ENCODE peak calls at places on chromosome 1, in nine cellular contexts. One of them, this sample, is unnamed.

GRCh38 chr1:151255381-151255780 is 847 bp downstream of the PSMD4 start:
- DNase-seq in choroid plexus epithelial cell: peak; percentile 42
- DNase-seq in adrenal gland: no peak
- DNase-seq in OCI-LY7: peak; percentile 36
- DNase-seq in GM06990: no peak
- DNase-seq in activated CD8-positive, alpha-beta T cell treated with anti-CD3 and anti-CD28 coated beads for 36 hours: no peak
- DNase-seq in Calu3: no peak
- DNase-seq in RWPE1: no peak
- DNase-seq in uterus: no peak
- DNase-seq in this sample: no peak

GRCh38 chr1:32172621-32173245 is 6.7 kb upstream of the TXLNA start:
- DNase-seq in choroid plexus epithelial cell: peak; percentile 36
- DNase-seq in adrenal gland: no peak
- DNase-seq in OCI-LY7: peak; percentile 43
- DNase-seq in GM06990: no peak
- DNase-seq in activated CD8-positive, alpha-beta T cell treated with anti-CD3 and anti-CD28 coated beads for 36 hours: no peak
- DNase-seq in Calu3: no peak
- DNase-seq in RWPE1: peak; percentile 44
- DNase-seq in uterus: no peak
- DNase-seq in this sample: no peak

GRCh38 chr1:111878649-111879048 is 110.8 kb downstream of the KCND3 start:
- DNase-seq in choroid plexus epithelial cell: no peak
- DNase-seq in adrenal gland: no peak
- DNase-seq in OCI-LY7: no peak
- DNase-seq in GM06990: no peak
- DNase-seq in activated CD8-positive, alpha-beta T cell treated with anti-CD3 and anti-CD28 coated beads for 36 hours: no peak
- DNase-seq in Calu3: no peak
- DNase-seq in RWPE1: no peak
- DNase-seq in uterus: no peak
- DNase-seq in this sample: no peak

GRCh38 chr1:75985827-75986226 is 53.6 kb upstream of the ASB17 start:
- DNase-seq in choroid plexus epithelial cell: peak; percentile 86
- DNase-seq in adrenal gland: no peak
- DNase-seq in OCI-LY7: no peak
- DNase-seq in GM06990: peak; percentile 80
- DNase-seq in activated CD8-positive, alpha-beta T cell treated with anti-CD3 and anti-CD28 coated beads for 36 hours: no peak
- DNase-seq in Calu3: no peak
- DNase-seq in RWPE1: peak; percentile 33
- DNase-seq in uterus: no peak
- DNase-seq in this sample: no peak

GRCh38 chr1:46289976-46290375 is 13.4 kb downstream of the LRRC41 start:
- DNase-seq in choroid plexus epithelial cell: no peak
- DNase-seq in adrenal gland: no peak
- DNase-seq in OCI-LY7: no peak
- DNase-seq in GM06990: no peak
- DNase-seq in activated CD8-positive, alpha-beta T cell treated with anti-CD3 and anti-CD28 coated beads for 36 hours: no peak
- DNase-seq in Calu3: no peak
- DNase-seq in RWPE1: no peak
- DNase-seq in uterus: no peak
- DNase-seq in this sample: no peak

GRCh38 chr1:184283999-184284398 is 102.8 kb upstream of the C1orf21 start:
- DNase-seq in choroid plexus epithelial cell: peak; percentile 92
- DNase-seq in adrenal gland: no peak
- DNase-seq in OCI-LY7: no peak
- DNase-seq in GM06990: no peak
- DNase-seq in activated CD8-positive, alpha-beta T cell treated with anti-CD3 and anti-CD28 coated beads for 36 hours: no peak
- DNase-seq in Calu3: no peak
- DNase-seq in RWPE1: no peak
- DNase-seq in uterus: no peak
- DNase-seq in this sample: no peak

GRCh38 chr1:201214461-201214860 is 23.8 kb downstream of the IGFN1 start:
- DNase-seq in choroid plexus epithelial cell: no peak
- DNase-seq in adrenal gland: no peak
- DNase-seq in OCI-LY7: no peak
- DNase-seq in GM06990: no peak
- DNase-seq in activated CD8-positive, alpha-beta T cell treated with anti-CD3 and anti-CD28 coated beads for 36 hours: peak; percentile 14
- DNase-seq in Calu3: no peak
- DNase-seq in RWPE1: no peak
- DNase-seq in uterus: no peak
- DNase-seq in this sample: no peak

GRCh38 chr1:225425211-225425786 is 2.5 kb downstream of the LBR start:
- DNase-seq in choroid plexus epithelial cell: peak; percentile 15
- DNase-seq in adrenal gland: no peak
- DNase-seq in OCI-LY7: peak; percentile 31
- DNase-seq in GM06990: no peak
- DNase-seq in activated CD8-positive, alpha-beta T cell treated with anti-CD3 and anti-CD28 coated beads for 36 hours: no peak
- DNase-seq in Calu3: peak; percentile 43
- DNase-seq in RWPE1: peak; percentile 88
- DNase-seq in uterus: no peak
- DNase-seq in this sample: no peak

GRCh38 chr1:86207323-86207722 is 50.8 kb upstream of the COL24A1 start:
- DNase-seq in choroid plexus epithelial cell: peak; percentile 55
- DNase-seq in adrenal gland: no peak
- DNase-seq in OCI-LY7: no peak
- DNase-seq in GM06990: no peak
- DNase-seq in activated CD8-positive, alpha-beta T cell treated with anti-CD3 and anti-CD28 coated beads for 36 hours: no peak
- DNase-seq in Calu3: peak; percentile 63
- DNase-seq in RWPE1: peak; percentile 36
- DNase-seq in uterus: no peak
- DNase-seq in this sample: no peak

GRCh38 chr1:244231572-244232315 is 180.7 kb downstream of the ZBTB18 start:
- DNase-seq in choroid plexus epithelial cell: peak; percentile 57
- DNase-seq in adrenal gland: no peak
- DNase-seq in OCI-LY7: no peak
- DNase-seq in GM06990: no peak
- DNase-seq in activated CD8-positive, alpha-beta T cell treated with anti-CD3 and anti-CD28 coated beads for 36 hours: no peak
- DNase-seq in Calu3: peak; percentile 41
- DNase-seq in RWPE1: no peak
- DNase-seq in uterus: no peak
- DNase-seq in this sample: no peak

GRCh38 chr1:156923565-156924477 is 3.4 kb downstream of the LRRC71 start:
- DNase-seq in choroid plexus epithelial cell: no peak
- DNase-seq in adrenal gland: no peak
- DNase-seq in OCI-LY7: no peak
- DNase-seq in GM06990: no peak
- DNase-seq in activated CD8-positive, alpha-beta T cell treated with anti-CD3 and anti-CD28 coated beads for 36 hours: no peak
- DNase-seq in Calu3: no peak
- DNase-seq in RWPE1: no peak
- DNase-seq in uterus: no peak
- DNase-seq in this sample: no peak

GRCh38 chr1:204322329-204322868 is 37.3 kb downstream of the PLEKHA6 start:
- DNase-seq in choroid plexus epithelial cell: no peak
- DNase-seq in adrenal gland: no peak
- DNase-seq in OCI-LY7: no peak
- DNase-seq in GM06990: no peak
- DNase-seq in activated CD8-positive, alpha-beta T cell treated with anti-CD3 and anti-CD28 coated beads for 36 hours: no peak
- DNase-seq in Calu3: no peak
- DNase-seq in RWPE1: no peak
- DNase-seq in uterus: no peak
- DNase-seq in this sample: no peak

GRCh38 chr1:226643701-226644540 is 95.2 kb downstream of the ITPKB start:
- DNase-seq in choroid plexus epithelial cell: no peak
- DNase-seq in adrenal gland: no peak
- DNase-seq in OCI-LY7: peak; percentile 72
- DNase-seq in GM06990: peak; percentile 76
- DNase-seq in activated CD8-positive, alpha-beta T cell treated with anti-CD3 and anti-CD28 coated beads for 36 hours: peak; percentile 88
- DNase-seq in Calu3: no peak
- DNase-seq in RWPE1: no peak
- DNase-seq in uterus: peak; percentile 16
- DNase-seq in this sample: no peak

GRCh38 chr1:168947039-168947438 is 159.5 kb upstream of the ATP1B1 start:
- DNase-seq in choroid plexus epithelial cell: no peak
- DNase-seq in adrenal gland: no peak
- DNase-seq in OCI-LY7: no peak
- DNase-seq in GM06990: no peak
- DNase-seq in activated CD8-positive, alpha-beta T cell treated with anti-CD3 and anti-CD28 coated beads for 36 hours: no peak
- DNase-seq in Calu3: no peak
- DNase-seq in RWPE1: no peak
- DNase-seq in uterus: no peak
- DNase-seq in this sample: no peak

GRCh38 chr1:65717815-65718454 is 74.8 kb upstream of the PDE4B start:
- DNase-seq in choroid plexus epithelial cell: peak; percentile 80
- DNase-seq in adrenal gland: no peak
- DNase-seq in OCI-LY7: no peak
- DNase-seq in GM06990: no peak
- DNase-seq in activated CD8-positive, alpha-beta T cell treated with anti-CD3 and anti-CD28 coated beads for 36 hours: peak; percentile 34
- DNase-seq in Calu3: peak; percentile 21
- DNase-seq in RWPE1: no peak
- DNase-seq in uterus: no peak
- DNase-seq in this sample: no peak
- TF ChIP-seq CTCF in choroid plexus epithelial cell: peak; percentile 58
- TF ChIP-seq CTCF in adrenal gland: no peak
- TF ChIP-seq CTCF in OCI-LY7: no peak
- TF ChIP-seq CTCF in GM06990: peak; percentile 8
- TF ChIP-seq CTCF in activated CD8-positive, alpha-beta T cell treated with anti-CD3 and anti-CD28 coated beads for 36 hours: no peak
- TF ChIP-seq CTCF in Calu3: no peak
- TF ChIP-seq CTCF in RWPE1: no peak
- TF ChIP-seq CTCF in uterus: no peak
- TF ChIP-seq CTCF in this sample: no peak

DNA sequence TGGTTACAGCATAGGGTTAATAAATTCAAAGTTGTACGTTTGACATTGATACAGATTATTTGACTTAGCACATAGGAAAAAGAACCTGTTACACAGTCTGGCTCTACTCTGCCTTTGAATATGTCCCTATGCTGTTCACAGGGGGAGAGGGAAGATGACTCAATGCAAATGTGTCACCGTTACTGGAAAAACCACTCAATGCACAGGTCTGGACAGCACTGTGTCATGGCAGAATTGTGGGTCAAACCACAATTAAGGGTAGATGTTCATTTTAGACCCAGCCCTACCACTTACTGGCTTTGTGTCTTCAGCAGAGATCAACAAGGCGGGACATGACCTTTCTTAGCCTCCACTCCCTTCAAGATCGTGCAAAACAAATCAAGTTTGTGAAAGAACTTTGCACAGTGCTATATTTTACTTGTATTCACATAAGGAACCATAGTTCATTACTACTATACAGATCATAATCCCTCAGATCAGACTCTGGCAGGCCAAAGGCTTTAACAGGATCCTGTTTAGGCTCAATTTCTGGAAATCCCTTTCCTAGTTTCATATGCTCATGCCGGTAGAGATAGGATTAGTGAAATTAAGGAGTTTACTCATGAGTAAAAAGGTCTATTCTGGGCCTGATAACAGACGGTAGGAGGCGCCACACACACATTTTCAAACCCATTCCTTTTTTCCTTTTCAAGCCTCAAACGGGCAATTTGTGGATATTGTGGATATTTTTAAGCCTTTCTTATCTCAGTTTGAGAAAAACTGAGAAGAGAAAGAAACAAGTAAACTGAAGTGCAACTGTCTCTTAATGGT is 22.0 kb downstream of the EIF2D start:
- DNase-seq in choroid plexus epithelial cell: peak; percentile 51
- DNase-seq in adrenal gland: no peak
- DNase-seq in OCI-LY7: no peak
- DNase-seq in GM06990: no peak
- DNase-seq in activated CD8-positive, alpha-beta T cell treated with anti-CD3 and anti-CD28 coated beads for 36 hours: peak; percentile 85
- DNase-seq in Calu3: peak; percentile 15
- DNase-seq in RWPE1: peak; percentile 96
- DNase-seq in uterus: no peak
- DNase-seq in this sample: no peak
- TF ChIP-seq CTCF in choroid plexus epithelial cell: peak; percentile 50
- TF ChIP-seq CTCF in adrenal gland: no peak
- TF ChIP-seq CTCF in OCI-LY7: peak; percentile 73
- TF ChIP-seq CTCF in GM06990: peak; percentile 70
- TF ChIP-seq CTCF in activated CD8-positive, alpha-beta T cell treated with anti-CD3 and anti-CD28 coated beads for 36 hours: peak; percentile 68
- TF ChIP-seq CTCF in Calu3: no peak
- TF ChIP-seq CTCF in RWPE1: no peak
- TF ChIP-seq CTCF in uterus: no peak
- TF ChIP-seq CTCF in this sample: peak; percentile 49

GRCh38 chr1:88741413-88741812 is 57.3 kb downstream of the PKN2 start:
- DNase-seq in choroid plexus epithelial cell: peak; percentile 81
- DNase-seq in adrenal gland: no peak
- DNase-seq in OCI-LY7: no peak
- DNase-seq in GM06990: no peak
- DNase-seq in activated CD8-positive, alpha-beta T cell treated with anti-CD3 and anti-CD28 coated beads for 36 hours: no peak
- DNase-seq in Calu3: no peak
- DNase-seq in RWPE1: peak; percentile 20
- DNase-seq in uterus: no peak
- DNase-seq in this sample: no peak
- TF ChIP-seq CTCF in choroid plexus epithelial cell: no peak
- TF ChIP-seq CTCF in adrenal gland: no peak
- TF ChIP-seq CTCF in OCI-LY7: no peak
- TF ChIP-seq CTCF in GM06990: no peak
- TF ChIP-seq CTCF in activated CD8-positive, alpha-beta T cell treated with anti-CD3 and anti-CD28 coated beads for 36 hours: no peak
- TF ChIP-seq CTCF in Calu3: no peak
- TF ChIP-seq CTCF in RWPE1: no peak
- TF ChIP-seq CTCF in uterus: no peak
- TF ChIP-seq CTCF in this sample: no peak

GRCh38 chr1:221983444-221983843 is 241.6 kb upstream of the DUSP10 start:
- DNase-seq in choroid plexus epithelial cell: no peak
- DNase-seq in adrenal gland: no peak
- DNase-seq in OCI-LY7: no peak
- DNase-seq in GM06990: no peak
- DNase-seq in activated CD8-positive, alpha-beta T cell treated with anti-CD3 and anti-CD28 coated beads for 36 hours: no peak
- DNase-seq in Calu3: no peak
- DNase-seq in RWPE1: no peak
- DNase-seq in uterus: no peak
- DNase-seq in this sample: no peak

DNA sequence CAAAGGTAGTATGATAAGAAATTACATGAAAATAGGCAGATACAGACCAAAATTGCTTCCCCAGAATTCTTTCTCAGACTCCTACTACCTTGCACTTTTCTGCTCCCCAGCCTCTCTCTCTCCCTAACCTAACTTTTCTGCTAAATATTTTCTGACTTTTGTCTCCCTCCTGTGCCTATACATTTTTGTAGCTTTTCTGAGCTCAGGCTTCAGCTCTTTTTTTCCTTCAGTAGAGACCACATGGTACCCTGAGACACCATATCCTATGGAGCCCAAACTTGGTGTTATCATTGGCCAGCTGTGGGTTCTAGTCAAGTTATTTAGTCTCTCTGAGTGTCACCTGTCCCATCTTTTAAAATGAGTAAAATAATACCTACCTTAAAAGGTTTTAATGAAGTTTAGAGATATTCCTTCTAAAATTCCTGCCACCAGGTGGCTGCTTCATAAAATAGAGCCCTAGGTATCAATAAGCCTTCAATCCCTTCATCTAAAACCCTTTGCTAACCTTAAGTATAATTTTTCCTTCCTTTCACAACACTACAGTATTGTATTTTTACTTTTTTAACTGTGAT is 237.7 kb upstream of the DUSP10 start:
- DNase-seq in choroid plexus epithelial cell: peak; percentile 35
- DNase-seq in adrenal gland: no peak
- DNase-seq in OCI-LY7: no peak
- DNase-seq in GM06990: no peak
- DNase-seq in activated CD8-positive, alpha-beta T cell treated with anti-CD3 and anti-CD28 coated beads for 36 hours: no peak
- DNase-seq in Calu3: no peak
- DNase-seq in RWPE1: peak; percentile 43
- DNase-seq in uterus: no peak
- DNase-seq in this sample: no peak
- TF ChIP-seq CTCF in choroid plexus epithelial cell: peak; percentile 47
- TF ChIP-seq CTCF in adrenal gland: no peak
- TF ChIP-seq CTCF in OCI-LY7: peak; percentile 13
- TF ChIP-seq CTCF in GM06990: peak; percentile 5
- TF ChIP-seq CTCF in activated CD8-positive, alpha-beta T cell treated with anti-CD3 and anti-CD28 coated beads for 36 hours: no peak
- TF ChIP-seq CTCF in Calu3: peak; percentile 44
- TF ChIP-seq CTCF in RWPE1: no peak
- TF ChIP-seq CTCF in uterus: no peak
- TF ChIP-seq CTCF in this sample: peak; percentile 58

GRCh38 chr1:17646444-17647287 is 107.2 kb downstream of the ARHGEF10L start:
- DNase-seq in choroid plexus epithelial cell: no peak
- DNase-seq in adrenal gland: no peak
- DNase-seq in OCI-LY7: no peak
- DNase-seq in GM06990: no peak
- DNase-seq in activated CD8-positive, alpha-beta T cell treated with anti-CD3 and anti-CD28 coated beads for 36 hours: no peak
- DNase-seq in Calu3: no peak
- DNase-seq in RWPE1: no peak
- DNase-seq in uterus: no peak
- DNase-seq in this sample: no peak
- TF ChIP-seq CTCF in choroid plexus epithelial cell: peak; percentile 3
- TF ChIP-seq CTCF in adrenal gland: no peak
- TF ChIP-seq CTCF in OCI-LY7: peak; percentile 14
- TF ChIP-seq CTCF in GM06990: no peak
- TF ChIP-seq CTCF in activated CD8-positive, alpha-beta T cell treated with anti-CD3 and anti-CD28 coated beads for 36 hours: no peak
- TF ChIP-seq CTCF in Calu3: no peak
- TF ChIP-seq CTCF in RWPE1: no peak
- TF ChIP-seq CTCF in uterus: no peak
- TF ChIP-seq CTCF in this sample: no peak